ENCODE peak calls at places on chromosomes 1 and 21, in eight cellular contexts. Y is left ventricle myocardium inferior, S is GM20000, O is non-pigmented ciliary epithelial cell, M is T-helper 1 cell, V is Kasumi-1, N is GOT3, Z is NCI-H1105. P is an unnamed sample.

GRCh38 chr21:16873581-16873980 is 639.3 kb upstream of the CXADR start:
- DNase-seq in Y (no peak), S (no peak), O (no peak), M (no peak), V (no peak), N (no peak), Z (no peak), P (no peak)

GRCh38 chr1:226276077-226276682 is 32.8 kb downstream of the LIN9 start:
- DNase-seq in Y (no peak), S (no peak), O (no peak), M (no peak), V (no peak), N (no peak), Z (no peak), P (no peak)

GRCh38 chr1:145926706-145927072 is 595 bp downstream of the RBM8A start:
- DNase-seq in Y (no peak), S (no peak), O (no peak), M (peak), V (no peak), N (no peak), Z (no peak), P (no peak)

GRCh38 chr21:41470054-41470453 is 37.9 kb downstream of the TMPRSS2 start:
- DNase-seq in Y (no peak), S (no peak), O (no peak), M (no peak), V (no peak), N (no peak), Z (no peak), P (no peak)

GRCh38 chr1:202215472-202216130 is 22.0 kb downstream of the LGR6 start:
- DNase-seq in Y (no peak), S (no peak), O (no peak), M (no peak), V (no peak), N (no peak), Z (no peak), P (no peak)

GRCh38 chr1:225044258-225044657 is 114.8 kb downstream of the DNAH14 start:
- DNase-seq in Y (no peak), S (no peak), O (no peak), M (no peak), V (no peak), N (no peak), Z (no peak), P (no peak)

GRCh38 chr1:63902844-63903589 is 129.2 kb downstream of the ROR1 start:
- DNase-seq in Y (no peak), S (no peak), O (no peak), M (no peak), V (no peak), N (no peak), Z (no peak), P (no peak)

GRCh38 chr21:35796834-35797233 is 263.5 kb downstream of the SETD4 start:
- DNase-seq in Y (no peak), S (no peak), O (no peak), M (no peak), V (no peak), N (no peak), Z (peak), P (no peak)

GRCh38 chr1:167860231-167860923 is 53.6 kb downstream of the ADCY10 start:
- DNase-seq in Y (no peak), S (no peak), O (no peak), M (no peak), V (no peak), N (no peak), Z (no peak), P (no peak)

GRCh38 chr1:25888426-25888987 is 13.0 kb upstream of the PAQR7 start:
- DNase-seq in Y (no peak), S (no peak), O (no peak), M (no peak), V (no peak), N (no peak), Z (no peak), P (no peak)

GRCh38 chr1:208201241-208201640 is 42.9 kb downstream of the PLXNA2 start:
- DNase-seq in Y (no peak), S (no peak), O (peak), M (no peak), V (no peak), N (no peak), Z (no peak), P (no peak)

GRCh38 chr1:55716151-55716550 is 501.0 kb upstream of the USP24 start:
- DNase-seq in Y (no peak), S (no peak), O (no peak), M (no peak), V (no peak), N (no peak), Z (no peak), P (no peak)

GRCh38 chr1:29636936-29637335 is 400.6 kb downstream of the PTPRU start:
- DNase-seq in Y (no peak), S (no peak), O (no peak), M (no peak), V (no peak), N (no peak), Z (no peak), P (no peak)

GRCh38 chr1:64043976-64044375 is 159.4 kb upstream of the UBE2U start:
- DNase-seq in Y (no peak), S (no peak), O (peak), M (no peak), V (no peak), N (no peak), Z (no peak), P (no peak)

GRCh38 chr1:13593511-13594131 is 10.0 kb downstream of the PDPN start:
- DNase-seq in Y (peak), S (no peak), O (peak), M (no peak), V (no peak), N (no peak), Z (no peak), P (no peak)

GRCh38 chr1:95028954-95029353 is 43.8 kb downstream of the ALG14 start:
- DNase-seq in Y (no peak), S (no peak), O (no peak), M (no peak), V (no peak), N (no peak), Z (no peak), P (no peak)

GRCh38 chr1:156859523-156860112 is 701 bp upstream of the INSRR start:
- DNase-seq in Y (no peak), S (peak), O (no peak), M (peak), V (no peak), N (no peak), Z (no peak), P (no peak)

GRCh38 chr1:182795563-182796228 is 6.1 kb downstream of the NPL start:
- DNase-seq in Y (no peak), S (no peak), O (no peak), M (no peak), V (peak), N (no peak), Z (no peak), P (no peak)

GRCh38 chr1:16181887-16182719 is 26.2 kb upstream of the EPHA2 start:
- DNase-seq in Y (peak), S (no peak), O (peak), M (no peak), V (no peak), N (peak), Z (no peak), P (no peak)

GRCh38 chr1:170663441-170664282 is at the start of gene PRRX1:
- DNase-seq in Y (no peak), S (no peak), O (no peak), M (no peak), V (no peak), N (no peak), Z (no peak), P (no peak)

GRCh38 chr1:157197906-157198435 is 59.8 kb upstream of the ETV3 start:
- DNase-seq in Y (no peak), S (no peak), O (no peak), M (no peak), V (no peak), N (no peak), Z (no peak), P (no peak)

GRCh38 chr21:43634618-43635017 is 24.7 kb downstream of the HSF2BP start:
- DNase-seq in Y (no peak), S (no peak), O (no peak), M (no peak), V (no peak), N (no peak), Z (no peak), P (no peak)

GRCh38 chr1:62841587-62842169 is 57.7 kb downstream of the ATG4C start:
- DNase-seq in Y (no peak), S (peak), O (peak), M (peak), V (peak), N (no peak), Z (peak), P (no peak)

GRCh38 chr1:51044834-51045233 is 57.2 kb upstream of the C1orf185 start:
- DNase-seq in Y (no peak), S (no peak), O (no peak), M (no peak), V (peak), N (no peak), Z (no peak), P (no peak)

GRCh38 chr1:79006564-79006963 is at the start of gene ADGRL4:
- DNase-seq in Y (peak), S (no peak), O (peak), M (no peak), V (no peak), N (no peak), Z (no peak), P (no peak)

GRCh38 chr1:51234721-51235425 is 1.2 kb upstream of the RNF11 start:
- DNase-seq in Y (peak), S (peak), O (no peak), M (peak), V (peak), N (no peak), Z (peak), P (no peak)

GRCh38 chr1:68919070-68919469 is 422.2 kb upstream of the DEPDC1 start:
- DNase-seq in Y (no peak), S (no peak), O (no peak), M (no peak), V (no peak), N (no peak), Z (no peak), P (no peak)

GRCh38 chr1:21564521-21565095 is 55.4 kb downstream of the ALPL start:
- DNase-seq in Y (no peak), S (no peak), O (no peak), M (no peak), V (no peak), N (no peak), Z (no peak), P (no peak)

GRCh38 chr1:156488566-156489165 is 11.9 kb downstream of the MEF2D start:
- DNase-seq in Y (no peak), S (peak), O (no peak), M (peak), V (no peak), N (no peak), Z (no peak), P (no peak)

GRCh38 chr1:20399606-20400180 is 86.3 kb downstream of the CAMK2N1 start:
- DNase-seq in Y (no peak), S (no peak), O (no peak), M (no peak), V (no peak), N (no peak), Z (no peak), P (no peak)

GRCh38 chr1:41806472-41807155 is 112.1 kb downstream of the HIVEP3 start:
- DNase-seq in Y (no peak), S (peak), O (no peak), M (peak), V (no peak), N (no peak), Z (no peak), P (no peak)

P was measured in dorsolateral prefrontal cortex.